ENCODE peak calls at places on chromosomes 3 and 15, in eight cellular contexts. A is stimulated activated CD4-positive, alpha-beta T cell treated with anti-CD3 and anti-CD28 coated beads, Interleukin-15, amount 100 ng/mL, for 1 hour; Q is fibroblast of lung; F is stimulated activated CD8-positive, alpha-beta memory T cell treated with anti-CD3 and anti-CD28 coated beads, Interleukin-15, amount 100 ng/mL, for 4 hours; T is activated effector memory CD4-positive, alpha-beta T cell treated with Interleukin-2 at 50 U/mL for 16 hours; J is HS-27A; S is iPS-NIHi11; D is HCT116. O is an unnamed sample.

GRCh38 chr3:157231071-157231470 is 71.1 kb upstream of the CCNL1 start:
- DNase-seq in F (no peak), T (no peak), S (no peak), Q (peak), J (no peak), A (no peak), D (no peak), O (no peak)

GRCh38 chr3:31179768-31180167 is 285.3 kb upstream of the GADL1 start:
- DNase-seq in J (no peak), F (no peak), D (no peak), Q (no peak), S (no peak), T (no peak), A (no peak), O (no peak)

GRCh38 chr3:147368151-147368550 is 38.2 kb downstream of the ZIC4 start:
- DNase-seq in Q (no peak), S (no peak), T (no peak), A (no peak), F (no peak), D (no peak), J (no peak), O (no peak)

GRCh38 chr15:92304239-92304975 is 89.3 kb upstream of the ST8SIA2 start:
- DNase-seq in F (no peak), T (no peak), S (no peak), A (no peak), J (no peak), D (no peak), Q (no peak), O (no peak)

GRCh38 chr3:66931286-66931685 is 66.8 kb upstream of the KBTBD8 start:
- DNase-seq in Q (no peak), A (no peak), S (no peak), D (no peak), J (no peak), F (no peak), T (no peak), O (peak)

GRCh38 chr3:10306156-10306555 is 13.4 kb upstream of the GHRL start:
- DNase-seq in S (no peak), J (no peak), T (no peak), F (no peak), A (no peak), D (no peak), Q (no peak), O (no peak)

GRCh38 chr3:58111513-58112184 is 99.1 kb downstream of the DNASE1L3 start:
- DNase-seq in D (no peak), Q (no peak), F (no peak), A (no peak), J (no peak), T (no peak), S (peak), O (peak)

GRCh38 chr15:89148126-89148525 is 59.9 kb downstream of the ABHD2 start:
- DNase-seq in Q (no peak), A (no peak), F (no peak), J (no peak), D (no peak), T (no peak), S (no peak), O (no peak)

GRCh38 chr15:79028411-79028964 is 62.1 kb downstream of the RASGRF1 start:
- DNase-seq in T (no peak), S (peak), Q (peak), A (no peak), J (peak), F (no peak), D (peak), O (peak)

GRCh38 chr15:26082833-26083174 is 219.7 kb upstream of the ATP10A start:
- DNase-seq in S (no peak), D (no peak), F (no peak), Q (no peak), T (no peak), J (peak), A (no peak), O (no peak)

GRCh38 chr15:52441846-52442245 is 86.8 kb downstream of the MYO5A start:
- DNase-seq in Q (peak), F (no peak), S (no peak), T (no peak), A (no peak), J (no peak), D (no peak), O (no peak)

GRCh38 chr3:112647122-112647521 is 6.2 kb upstream of the CCDC80 start:
- DNase-seq in D (no peak), T (no peak), S (peak), Q (peak), F (no peak), A (no peak), J (peak), O (no peak)

GRCh38 chr15:29067949-29068348 is 182.2 kb downstream of the APBA2 start:
- DNase-seq in D (no peak), F (no peak), Q (no peak), A (no peak), S (no peak), J (no peak), T (no peak), O (no peak)

GRCh38 chr3:138740057-138740456 is 94.7 kb downstream of the PIK3CB start:
- DNase-seq in D (no peak), Q (no peak), F (no peak), S (no peak), T (no peak), J (no peak), A (no peak), O (no peak)

GRCh38 chr3:102796856-102797255 is 362.0 kb downstream of the ZPLD1 start:
- DNase-seq in J (no peak), D (no peak), S (no peak), Q (peak), F (no peak), T (no peak), A (no peak), O (no peak)

GRCh38 chr3:52185837-52186236 is 12.1 kb upstream of the ALAS1 start:
- DNase-seq in A (no peak), S (no peak), J (no peak), D (no peak), T (no peak), F (no peak), Q (no peak), O (no peak)

GRCh38 chr3:123876858-123877257 is 7.3 kb downstream of the MYLK start:
- DNase-seq in S (no peak), A (no peak), Q (no peak), F (no peak), J (no peak), D (no peak), T (no peak), O (no peak)

GRCh38 chr3:81816473-81817260 is 55.2 kb upstream of the GBE1 start:
- DNase-seq in Q (peak), J (no peak), F (no peak), S (no peak), A (no peak), T (no peak), D (no peak), O (no peak)

GRCh38 chr3:46664971-46665762 is 28.3 kb downstream of the ALS2CL start:
- DNase-seq in S (no peak), F (no peak), T (no peak), A (no peak), J (no peak), D (no peak), Q (no peak), O (no peak)

GRCh38 chr3:171387047-171387446 is 73.2 kb downstream of the TNIK start:
- DNase-seq in F (no peak), T (no peak), J (no peak), A (no peak), D (no peak), Q (no peak), S (no peak), O (no peak)

GRCh38 chr3:140233702-140234101 is 298.7 kb downstream of the CLSTN2 start:
- DNase-seq in T (no peak), Q (no peak), J (no peak), A (no peak), S (no peak), F (no peak), D (no peak), O (no peak)

GRCh38 chr15:24823473-24823872 is 131.3 kb upstream of the SNRPN start:
- DNase-seq in T (no peak), S (peak), J (no peak), A (no peak), Q (no peak), F (no peak), D (no peak), O (no peak)

GRCh38 chr3:47282424-47283192 is at the start of the genes KIF9 and KLHL18:
- DNase-seq in T (peak), A (peak), D (peak), F (peak), Q (peak), J (peak), S (peak), O (peak)

O was measured in NCI-H526.